ENCODE peak calls at places on chromosomes 7 and 10, in ten cellular contexts. L is stimulated activated CD4-positive, alpha-beta T cell treated with anti-CD3 and anti-CD28 coated beads, TNF-alpha, amount 100 ng/mL, for 48 hours; A is stomach; V is hippocampal formation; B is WTC11; P is T1000; U is activated CD4-positive, alpha-beta T cell treated with anti-CD3 and anti-CD28 coated beads, Interleukin-2, amount 50 U/mL, for 24 hours; S is left ventricle myocardium inferior; W is pancreas; C is dorsolateral prefrontal cortex. K is an unnamed sample.

GRCh38 chr10:75202321-75203096 is 8.1 kb upstream of the VDAC2 start:
- DNase-seq in L (no peak), A (peak), V (no peak), B (no peak), P (no peak), U (no peak), S (peak), W (no peak), C (no peak), K (peak)

GRCh38 chr7:44847509-44847919 is 373 bp downstream of the H2AZ2 start:
- DNase-seq in L (peak), A (peak), V (peak), B (peak), P (no peak), U (peak), S (peak), W (peak), C (peak), K (peak)

GRCh38 chr10:59623100-59623822 is 86.4 kb downstream of the SLC16A9 start:
- DNase-seq in L (no peak), A (no peak), V (no peak), B (no peak), P (no peak), U (no peak), S (no peak), W (no peak), C (no peak), K (no peak)

GRCh38 chr10:121753726-121754476 is 155.7 kb upstream of the FGFR2 start:
- DNase-seq in L (no peak), A (no peak), V (no peak), B (no peak), P (no peak), U (no peak), S (no peak), W (no peak), C (no peak), K (no peak)

GRCh38 chr10:133117036-133117687 is 29.4 kb downstream of the ADGRA1 start:
- DNase-seq in L (no peak), A (no peak), V (no peak), B (no peak), P (no peak), U (no peak), S (no peak), W (no peak), C (no peak), K (no peak)

GRCh38 chr7:115183431-115184057 is 261.6 kb downstream of the MDFIC start:
- DNase-seq in L (no peak), A (no peak), V (no peak), B (no peak), P (no peak), U (no peak), S (no peak), W (no peak), C (no peak), K (no peak)

GRCh38 chr7:37376386-37376785 is 72.3 kb downstream of the ELMO1 start:
- DNase-seq in L (peak), A (no peak), V (no peak), B (no peak), P (peak), U (no peak), S (no peak), W (no peak), C (no peak), K (no peak)

GRCh38 chr7:74511360-74511759 is 57.7 kb downstream of the GTF2IRD1 start:
- DNase-seq in L (no peak), A (no peak), V (no peak), B (no peak), P (no peak), U (no peak), S (no peak), W (no peak), C (no peak), K (no peak)

GRCh38 chr7:140639366-140640053 is 1.1 kb downstream of the DENND2A start:
- DNase-seq in L (no peak), A (no peak), V (no peak), B (no peak), P (no peak), U (no peak), S (no peak), W (peak), C (no peak), K (no peak)

GRCh38 chr10:3658766-3659165 is 126.2 kb downstream of the KLF6 start:
- DNase-seq in L (no peak), A (no peak), V (no peak), B (no peak), P (no peak), U (no peak), S (no peak), W (no peak), C (no peak), K (no peak)

GRCh38 chr10:49115015-49115795 is at the start of gene VSTM4:
- DNase-seq in L (no peak), A (no peak), V (peak), B (peak), P (no peak), U (no peak), S (peak), W (peak), C (peak), K (no peak)

GRCh38 chr10:12656518-12657142 is 307.3 kb downstream of the CAMK1D start:
- DNase-seq in L (no peak), A (no peak), V (no peak), B (no peak), P (no peak), U (no peak), S (no peak), W (no peak), C (no peak), K (peak)

GRCh38 chr7:67033251-67033650 is 36.6 kb downstream of the TYW1 start:
- DNase-seq in L (no peak), A (no peak), V (no peak), B (no peak), P (no peak), U (no peak), S (no peak), W (no peak), C (no peak), K (no peak)

GRCh38 chr10:101226888-101227736 is 2.2 kb downstream of the LBX1 start:
- DNase-seq in L (no peak), A (no peak), V (no peak), B (peak), P (no peak), U (no peak), S (no peak), W (no peak), C (no peak), K (no peak)

GRCh38 chr7:99639267-99639666 is 22.5 kb downstream of the ZSCAN25 start:
- DNase-seq in L (no peak), A (no peak), V (no peak), B (no peak), P (no peak), U (no peak), S (no peak), W (no peak), C (no peak), K (no peak)

GRCh38 chr10:131439705-131440104 is 128.2 kb upstream of the TCERG1L start:
- DNase-seq in L (no peak), A (no peak), V (no peak), B (no peak), P (no peak), U (no peak), S (no peak), W (no peak), C (no peak), K (no peak)

GRCh38 chr7:133571066-133571465 is 318.2 kb downstream of the EXOC4 start:
- DNase-seq in L (no peak), A (no peak), V (no peak), B (no peak), P (no peak), U (no peak), S (no peak), W (no peak), C (no peak), K (no peak)

GRCh38 chr10:93378039-93378438 is 104.1 kb downstream of the MYOF start:
- DNase-seq in L (no peak), A (no peak), V (no peak), B (no peak), P (no peak), U (no peak), S (no peak), W (no peak), C (no peak), K (no peak)

GRCh38 chr10:126906704-126907422 is 1.6 kb downstream of the DOCK1 start:
- DNase-seq in L (no peak), A (no peak), V (no peak), B (no peak), P (no peak), U (no peak), S (no peak), W (no peak), C (no peak), K (no peak)

GRCh38 chr7:105587899-105588690 is 6.8 kb upstream of the EFCAB10 start:
- DNase-seq in L (no peak), A (no peak), V (no peak), B (no peak), P (no peak), U (no peak), S (no peak), W (no peak), C (no peak), K (no peak)

GRCh38 chr10:1454428-1454827 is 282.9 kb downstream of the ADARB2 start:
- DNase-seq in L (peak), A (no peak), V (no peak), B (no peak), P (no peak), U (no peak), S (no peak), W (no peak), C (no peak), K (no peak)

GRCh38 chr7:151416921-151417320 is 7.1 kb upstream of the WDR86 start:
- DNase-seq in L (no peak), A (no peak), V (no peak), B (no peak), P (no peak), U (no peak), S (no peak), W (peak), C (no peak), K (no peak)

GRCh38 chr10:86283466-86284287 is 82.9 kb downstream of the GRID1 start:
- DNase-seq in L (no peak), A (peak), V (no peak), B (no peak), P (no peak), U (no peak), S (no peak), W (no peak), C (no peak), K (no peak)

GRCh38 chr7:123749537-123749857 is 694 bp upstream of the WASL start:
- DNase-seq in L (peak), A (no peak), V (no peak), B (no peak), P (no peak), U (no peak), S (no peak), W (no peak), C (peak), K (peak)

GRCh38 chr10:79052311-79053080 is 16.3 kb upstream of the ZMIZ1 start:
- DNase-seq in L (no peak), A (peak), V (no peak), B (peak), P (no peak), U (no peak), S (peak), W (peak), C (no peak), K (peak)

GRCh38 chr10:90734415-90734814 is 123.4 kb downstream of the HTR7 start:
- DNase-seq in L (no peak), A (no peak), V (no peak), B (no peak), P (no peak), U (no peak), S (no peak), W (no peak), C (no peak), K (no peak)

GRCh38 chr7:37912756-37913155 is 3.9 kb downstream of the SFRP4 start:
- DNase-seq in L (no peak), A (no peak), V (no peak), B (no peak), P (no peak), U (no peak), S (no peak), W (no peak), C (no peak), K (no peak)

GRCh38 chr10:21832751-21833150 is 170.8 kb downstream of the DNAJC1 start:
- DNase-seq in L (no peak), A (no peak), V (no peak), B (no peak), P (no peak), U (no peak), S (no peak), W (no peak), C (no peak), K (no peak)

GRCh38 chr7:116165717-116166116 is 44.6 kb upstream of the TES start:
- DNase-seq in L (no peak), A (no peak), V (no peak), B (no peak), P (no peak), U (no peak), S (no peak), W (no peak), C (no peak), K (no peak)

K was measured in small intestine.